ENCODE peak calls at places on chromosomes 5 and 9, in seven cellular contexts. G is foreskin fibroblast, J is transverse colon, S is tibial nerve, Q is mucosa of descending colon, P is cardiac fibroblast, O is AG10803. L is an unnamed sample.

GRCh38 chr9:21102311-21102710 is 24.6 kb upstream of the IFNB1 start:
- DNase-seq in G (peak; percentile 73), P (no peak), O (peak; percentile 42), J (no peak), S (no peak), Q (no peak), L (peak; percentile 59)

GRCh38 chr9:79623799-79624721 is 52.3 kb downstream of the TLE4 start:
- DNase-seq in P (peak; percentile 15), S (no peak), O (no peak), J (peak; percentile 38), Q (peak; percentile 39), G (no peak), L (no peak)

GRCh38 chr9:2271426-2271825 is 256.3 kb downstream of the SMARCA2 start:
- DNase-seq in G (no peak), O (peak; percentile 10), J (peak; percentile 10), P (peak; percentile 44), S (no peak), Q (no peak), L (peak; percentile 27)

GRCh38 chr9:129139993-129140396 is 28.8 kb downstream of the PTPA start:
- DNase-seq in P (peak; percentile 100), G (peak; percentile 100), S (peak; percentile 95), Q (peak; percentile 79), O (peak; percentile 100), J (peak; percentile 87), L (peak; percentile 100)

GRCh38 chr5:8227114-8227513 is 358.2 kb downstream of the MTRR start:
- DNase-seq in Q (no peak), G (no peak), P (no peak), O (no peak), S (no peak), J (no peak), L (no peak)

GRCh38 chr5:37222181-37222580 is 27.0 kb downstream of the CPLANE1 start:
- DNase-seq in P (no peak), O (no peak), J (no peak), S (no peak), Q (no peak), G (no peak), L (no peak)

GRCh38 chr5:140084466-140084865 is 29.4 kb upstream of the PURA start:
- DNase-seq in O (no peak), J (no peak), S (no peak), Q (no peak), P (no peak), G (peak; percentile 8), L (no peak)

GRCh38 chr9:109108318-109108717 is 11.4 kb downstream of the TMEM245 start:
- DNase-seq in G (peak; percentile 64), O (peak; percentile 37), Q (no peak), J (no peak), P (peak; percentile 34), S (no peak), L (peak; percentile 64)

GRCh38 chr5:173153842-173154241 is 9.5 kb downstream of the BNIP1 start:
- DNase-seq in G (no peak), P (no peak), J (no peak), Q (no peak), S (no peak), O (no peak), L (no peak)

GRCh38 chr9:121399883-121400607 is 30.0 kb upstream of the STOM start:
- DNase-seq in O (peak; percentile 83), G (peak; percentile 85), P (peak; percentile 88), Q (no peak), J (no peak), S (no peak), L (peak; percentile 85)

GRCh38 chr5:142246263-142246662 is 78.6 kb downstream of the SPRY4 start:
- DNase-seq in S (no peak), G (peak; percentile 68), Q (no peak), O (peak; percentile 98), J (no peak), P (peak; percentile 92), L (peak; percentile 58)

GRCh38 chr9:80146466-80146865 is 574.7 kb downstream of the TLE4 start:
- DNase-seq in Q (no peak), J (no peak), S (no peak), O (peak; percentile 1), P (no peak), G (peak; percentile 63), L (peak; percentile 8)

GRCh38 chr5:1515921-1516571 is 7.7 kb downstream of the LPCAT1 start:
- DNase-seq in J (peak; percentile 5), G (peak; percentile 35), Q (peak; percentile 11), S (peak; percentile 10), P (no peak), O (no peak), L (peak; percentile 65)

GRCh38 chr9:72925891-72926290 is 27.0 kb downstream of the ALDH1A1 start:
- DNase-seq in Q (no peak), O (no peak), G (no peak), S (no peak), J (no peak), P (no peak), L (no peak)

GRCh38 chr9:35700942-35701341 is 11.2 kb upstream of the TPM2 start:
- DNase-seq in P (no peak), J (no peak), S (no peak), G (no peak), O (no peak), Q (no peak), L (no peak)

GRCh38 chr9:74726581-74726980 is 161.1 kb downstream of the TRPM6 start:
- DNase-seq in S (no peak), Q (no peak), P (no peak), G (no peak), O (no peak), J (no peak), L (no peak)

GRCh38 chr5:126503602-126504104 is 80.4 kb downstream of the GRAMD2B start:
- DNase-seq in Q (no peak), S (no peak), J (no peak), O (peak; percentile 53), G (peak; percentile 66), P (peak; percentile 85), L (peak; percentile 77)

GRCh38 chr5:72847439-72847838 is 31.0 kb downstream of the TNPO1 start:
- DNase-seq in J (no peak), P (peak; percentile 31), Q (no peak), S (no peak), O (peak; percentile 62), G (peak; percentile 33), L (no peak)

GRCh38 chr9:6014668-6015270 is 655 bp downstream of the RANBP6 start:
- DNase-seq in Q (no peak), J (no peak), O (peak; percentile 46), G (peak; percentile 72), P (peak; percentile 45), S (no peak), L (peak; percentile 77)

GRCh38 chr5:154237946-154238345 is 47.4 kb downstream of the GALNT10 start:
- DNase-seq in P (no peak), O (no peak), S (no peak), J (no peak), Q (no peak), G (no peak), L (no peak)

GRCh38 chr5:133825631-133826289 is 142.7 kb downstream of the C5orf15 start:
- DNase-seq in G (no peak), Q (no peak), P (no peak), O (no peak), S (no peak), J (no peak), L (no peak)

GRCh38 chr5:146724975-146725374 is 153.6 kb downstream of the PPP2R2B start:
- DNase-seq in S (no peak), J (no peak), Q (no peak), G (no peak), P (peak; percentile 31), O (no peak), L (peak; percentile 28)

DNA sequence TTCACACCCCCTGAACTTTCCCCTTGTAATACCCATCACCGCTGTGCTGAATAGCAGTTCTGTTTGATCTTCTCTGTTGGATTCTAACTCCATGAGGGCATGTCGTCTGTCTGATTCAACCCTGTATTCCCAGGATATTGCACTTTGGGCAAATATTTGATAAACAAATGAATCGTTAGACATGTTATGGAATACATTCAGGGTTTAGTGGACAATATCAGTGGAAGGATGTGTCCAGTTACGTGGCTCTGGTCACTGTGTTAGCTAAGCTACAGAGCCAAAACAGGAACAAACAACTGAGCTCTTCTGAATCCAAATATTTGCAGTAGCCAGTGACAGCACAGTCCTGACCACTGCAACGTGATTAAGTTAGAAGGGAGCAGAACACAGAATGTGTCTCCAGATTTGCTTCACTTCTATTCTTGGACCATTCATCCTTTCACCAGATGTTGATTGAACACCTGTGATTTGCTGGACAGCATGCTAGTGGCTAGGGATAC is 13.2 kb downstream of the ANGPTL2 start:
- DNase-seq in Q (no peak), J (no peak), G (no peak), P (no peak), O (no peak), S (no peak), L (no peak)
- H3K4me3 ChIP-seq in Q (no peak overlapping the region), J (no peak overlapping the region), G (no peak overlapping the region), P (no peak overlapping the region), O (no peak overlapping the region), S (no peak overlapping the region), L (no peak overlapping the region)

GRCh38 chr9:87894998-87895625 is 12.4 kb downstream of the SPATA31E1 start:
- DNase-seq in O (peak; percentile 53), P (no peak), Q (no peak), J (no peak), S (no peak), G (no peak), L (no peak)
- TF ChIP-seq CTCF in O (peak; percentile 1), P (no peak), Q (no peak), J (no peak), S (no peak), G (no peak), L (peak; percentile 11)

DNA sequence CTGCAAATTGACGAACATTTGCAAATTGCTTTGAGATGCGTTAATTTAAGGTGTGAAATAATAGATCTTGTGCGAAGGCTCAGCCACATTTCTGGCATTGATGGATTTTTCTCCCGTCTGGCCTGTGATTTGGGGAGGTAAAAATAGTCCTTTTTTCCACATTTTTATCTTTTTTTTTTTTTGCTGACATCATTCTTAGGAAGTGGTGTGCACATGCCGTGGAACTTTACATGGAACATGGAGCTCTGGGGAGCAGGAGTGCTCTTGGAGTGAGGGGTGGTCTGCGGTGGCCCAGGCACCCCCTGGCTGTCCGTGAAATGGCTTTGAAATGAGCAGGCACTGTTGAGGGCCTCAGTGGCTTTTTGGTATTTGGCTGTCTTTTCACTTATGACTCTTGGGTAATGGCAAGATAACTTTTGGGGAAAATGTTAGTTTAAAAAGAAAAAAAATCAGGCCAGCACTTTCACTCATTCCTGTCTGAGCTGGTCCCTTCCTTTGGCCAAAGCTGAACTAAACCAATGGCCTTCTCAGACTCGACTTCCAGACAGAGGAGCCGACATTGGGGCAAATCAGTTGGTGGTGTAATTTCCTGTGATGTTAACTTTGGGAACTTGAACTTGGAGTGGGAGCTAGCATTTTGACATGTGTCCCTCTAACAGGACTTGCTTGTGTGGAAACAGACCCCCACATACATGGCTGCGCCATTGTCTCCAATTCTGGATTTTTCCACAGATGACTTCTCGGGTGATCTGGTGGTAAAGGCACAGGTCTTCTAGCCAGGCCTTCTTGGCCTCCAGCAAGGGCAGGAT is 4.2 kb downstream of the NEK6 start:
- DNase-seq in Q (peak; percentile 25), S (no peak), J (no peak), O (no peak), G (no peak), P (no peak), L (no peak)
- H3K4me3 ChIP-seq in Q (no peak overlapping the region), S (no peak overlapping the region), J (no peak overlapping the region), O (peak overlapping the region; percentile 47), G (peak overlapping the region; percentile 89), P (peak overlapping the region; percentile 37), L (peak overlapping the region; percentile 22)

DNA sequence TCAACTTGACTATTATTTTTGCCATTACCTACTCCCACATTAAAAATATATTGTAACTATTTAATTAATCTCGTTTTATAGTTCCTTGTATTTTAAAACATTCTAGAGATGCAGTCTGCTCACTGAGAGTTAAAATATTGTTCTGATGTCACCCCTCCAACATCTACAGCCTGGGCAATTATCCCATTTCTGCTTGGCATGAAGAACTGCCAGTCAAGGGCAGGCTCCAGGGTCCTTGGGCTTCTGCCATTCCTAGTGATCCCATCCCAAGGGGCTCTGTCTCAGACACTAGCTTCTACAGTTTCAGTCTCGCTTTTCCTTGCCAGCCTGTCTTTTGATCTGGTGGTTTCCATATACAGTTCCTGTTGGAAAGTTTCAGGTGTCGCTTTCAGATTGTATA is 287.2 kb downstream of the TMEM232 start:
- DNase-seq in G (no peak), J (no peak), Q (no peak), S (no peak), O (no peak), P (no peak), L (no peak)
- TF ChIP-seq CTCF in G (no peak), J (no peak), Q (no peak), S (no peak), O (no peak), P (no peak), L (no peak)

L was measured in fibroblast of mammary gland.